ENCODE peak calls at places on chromosomes 2 and 18, in six cellular contexts. W is stomach, Q is HepG2, Z is upper lobe of left lung, B is K562, G is SK-N-SH. R is an unnamed sample.

GRCh38 chr2:5121106-5121505 is 571.1 kb upstream of the SOX11 start:
- DNase-seq in B (no peak), Z (peak), Q (no peak), G (peak), W (no peak), R (no peak)

GRCh38 chr18:2704541-2704940 is 49.0 kb downstream of the SMCHD1 start:
- DNase-seq in Z (no peak), Q (no peak), B (no peak), G (no peak), W (no peak), R (no peak)

GRCh38 chr2:71456617-71457016 is 3.3 kb downstream of the DYSF start:
- DNase-seq in Z (no peak), Q (no peak), G (no peak), W (no peak), B (no peak), R (no peak)

GRCh38 chr2:241771286-241772062 is 5.1 kb upstream of the GAL3ST2 start:
- DNase-seq in G (peak), Q (peak), B (no peak), Z (peak), W (no peak), R (peak)

GRCh38 chr2:29326926-29327325 is 211.7 kb downstream of the CLIP4 start:
- DNase-seq in W (no peak), G (no peak), Q (no peak), Z (peak), B (no peak), R (no peak)

GRCh38 chr2:70091364-70091763 is 4.1 kb downstream of the PCBP1 start:
- DNase-seq in B (no peak), W (no peak), Z (no peak), Q (no peak), G (no peak), R (no peak)

GRCh38 chr18:71849407-71849806 is 694.7 kb downstream of the CBLN2 start:
- DNase-seq in G (no peak), Q (no peak), Z (no peak), B (no peak), W (no peak), R (no peak)

GRCh38 chr2:232410238-232410900 is 3.7 kb downstream of the ALPG start:
- DNase-seq in Z (no peak), W (no peak), G (no peak), Q (no peak), B (no peak), R (no peak)

GRCh38 chr2:218010838-218011616 is 8.2 kb upstream of the TNS1 start:
- DNase-seq in G (peak), B (no peak), Q (no peak), W (no peak), Z (no peak), R (no peak)

GRCh38 chr2:128557841-128558241 is 239.2 kb upstream of the HS6ST1 start:
- DNase-seq in W (no peak), B (no peak), Z (no peak), G (no peak), Q (no peak), R (no peak)

GRCh38 chr18:57497372-57498294 is 62.5 kb downstream of the ONECUT2 start:
- DNase-seq in G (no peak), B (no peak), Z (no peak), W (no peak), Q (no peak), R (no peak)

GRCh38 chr18:30485078-30485477 is 557.5 kb downstream of the DSC3 start:
- DNase-seq in Q (no peak), G (no peak), W (no peak), B (no peak), Z (no peak), R (no peak)

GRCh38 chr2:242031481-242032019 is 162.0 kb downstream of the RTP5 start:
- DNase-seq in B (no peak), G (no peak), Z (no peak), W (no peak), Q (no peak), R (peak)

GRCh38 chr2:39524756-39525635 is 87.9 kb upstream of the MAP4K3 start:
- DNase-seq in G (no peak), B (no peak), Q (no peak), W (no peak), Z (no peak), R (no peak)

GRCh38 chr18:23970161-23971153 is 44.1 kb upstream of the TTC39C start:
- DNase-seq in G (no peak), W (no peak), Q (no peak), B (no peak), Z (no peak), R (no peak)

GRCh38 chr2:152222975-152223638 is 47.5 kb upstream of the STAM2 start:
- DNase-seq in W (peak), Q (peak), G (peak), B (peak), Z (no peak), R (peak)

GRCh38 chr2:120669121-120669952 is 66.3 kb upstream of the GLI2 start:
- DNase-seq in G (peak), Z (peak), Q (peak), B (no peak), W (peak), R (peak)

GRCh38 chr2:112811841-112812306 is 24.7 kb downstream of the IL1B start:
- DNase-seq in G (no peak), Z (no peak), Q (peak), W (no peak), B (no peak), R (no peak)

GRCh38 chr2:176106636-176107539 is at the start of gene HOXD11:
- DNase-seq in Z (peak), W (no peak), B (no peak), G (peak), Q (no peak), R (peak)

GRCh38 chr2:6557737-6558136 is 308.0 kb downstream of the CMPK2 start:
- DNase-seq in B (no peak), W (no peak), Q (no peak), G (no peak), Z (no peak), R (no peak)

GRCh38 chr2:237240252-237240651 is 154.6 kb downstream of the COPS8 start:
- DNase-seq in B (no peak), Z (no peak), G (no peak), W (no peak), Q (no peak), R (no peak)

GRCh38 chr2:23041443-23041842 is 343.5 kb upstream of the KLHL29 start:
- DNase-seq in Z (peak), G (no peak), W (no peak), B (no peak), Q (no peak), R (no peak)

GRCh38 chr18:35695803-35696202 is 114.3 kb downstream of the GALNT1 start:
- DNase-seq in Z (no peak), G (no peak), W (peak), Q (no peak), B (no peak), R (no peak)

GRCh38 chr2:86413296-86414085 is 27.7 kb upstream of the KDM3A start:
- DNase-seq in Q (no peak), B (no peak), Z (no peak), W (no peak), G (no peak), R (no peak)

GRCh38 chr18:26656944-26657536 is 108.7 kb upstream of the KCTD1 start:
- DNase-seq in W (peak), Q (peak), B (no peak), Z (peak), G (peak), R (peak)

GRCh38 chr2:122238006-122238559 is 482.6 kb downstream of the TSN start:
- DNase-seq in G (no peak), Q (no peak), W (no peak), B (no peak), Z (no peak), R (no peak)

GRCh38 chr2:215428060-215428910 is 7.6 kb downstream of the FN1 start:
- DNase-seq in G (no peak), B (no peak), W (no peak), Z (peak), Q (no peak), R (no peak)

GRCh38 chr2:17065536-17065935 is 399.9 kb upstream of the CYRIA start:
- DNase-seq in W (no peak), Z (no peak), G (no peak), B (no peak), Q (no peak), R (no peak)

GRCh38 chr2:229943171-229943570 is 20.9 kb downstream of the FBXO36 start:
- DNase-seq in Z (no peak), Q (no peak), B (no peak), G (no peak), W (no peak), R (no peak)

GRCh38 chr18:36158261-36158867 is 28.7 kb downstream of the ELP2 start:
- DNase-seq in Q (no peak), Z (no peak), G (no peak), W (no peak), B (no peak), R (no peak)

GRCh38 chr2:173884403-173884802 is 80.8 kb downstream of the SP3 start:
- DNase-seq in Q (peak), B (peak), G (peak), W (peak), Z (no peak), R (peak)

GRCh38 chr2:38115216-38116012 is 39.5 kb upstream of the CYP1B1 start:
- DNase-seq in B (peak), Z (no peak), W (peak), Q (peak), G (peak), R (peak)

GRCh38 chr18:21550510-21550970 is 50.0 kb downstream of the ESCO1 start:
- DNase-seq in G (no peak), W (no peak), Q (peak), B (no peak), Z (no peak), R (no peak)

GRCh38 chr2:97781981-97782380 is 68.6 kb downstream of the ZAP70 start:
- DNase-seq in Z (no peak), Q (no peak), G (no peak), W (no peak), B (no peak), R (no peak)

GRCh38 chr2:154455871-154456270 is 242.6 kb upstream of the KCNJ3 start:
- DNase-seq in Z (no peak), G (no peak), B (no peak), Q (no peak), W (no peak), R (no peak)

GRCh38 chr2:55425449-55425848 is 5.8 kb upstream of the CCDC88A start:
- DNase-seq in B (no peak), Z (no peak), W (no peak), G (no peak), Q (no peak), R (no peak)

GRCh38 chr2:65311049-65311448 is 83.4 kb downstream of the ACTR2 start:
- DNase-seq in W (no peak), Z (no peak), B (no peak), G (no peak), Q (no peak), R (no peak)

GRCh38 chr2:175999283-175999819 is 2.7 kb downstream of the LNPK start:
- DNase-seq in G (no peak), B (peak), Q (no peak), Z (no peak), W (no peak), R (no peak)

GRCh38 chr2:154762638-154763037 is 64.1 kb downstream of the KCNJ3 start:
- DNase-seq in B (no peak), G (no peak), Q (no peak), W (no peak), Z (no peak), R (no peak)

DNA sequence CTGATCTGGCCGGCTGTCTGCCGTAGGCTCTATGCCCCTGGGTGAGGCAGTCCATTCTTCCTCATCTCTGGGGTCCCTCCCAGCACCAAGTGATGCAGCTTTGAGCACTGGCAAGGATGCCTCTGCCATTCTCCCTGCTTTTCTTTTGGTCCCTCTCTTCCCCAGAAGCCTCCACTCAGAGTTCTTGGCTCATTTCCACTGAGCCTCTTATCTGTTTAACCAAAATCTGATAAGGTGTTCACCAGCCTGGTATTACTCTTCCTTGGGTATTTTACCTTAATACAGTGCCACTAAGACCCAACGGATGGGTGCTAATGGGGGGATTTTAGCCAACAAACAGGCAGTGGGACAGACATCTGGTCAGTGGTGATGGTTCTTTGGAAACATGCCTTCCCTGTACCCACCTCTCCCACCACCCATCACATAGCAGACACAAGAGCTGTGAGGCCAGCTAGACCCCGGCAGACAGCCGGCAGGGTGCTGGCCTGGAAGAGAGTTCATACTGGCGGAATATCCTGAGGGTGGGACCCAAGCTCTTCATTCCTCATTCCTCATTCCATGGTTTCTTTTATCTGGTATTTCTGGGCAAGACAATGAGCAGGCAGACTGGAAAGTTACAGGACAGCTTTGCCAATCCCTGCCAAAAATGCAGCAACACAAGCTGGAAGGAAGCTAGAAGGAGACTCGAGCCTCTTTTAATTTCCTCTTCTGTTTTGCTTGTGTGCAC is 34.6 kb downstream of the ZBTB7C start:
- DNase-seq in W (no peak), G (peak), B (no peak), Z (peak), Q (no peak), R (no peak)
- TF ChIP-seq POLR2AphosphoS5 in W (no peak), G (no peak), B (no peak), Z (no peak), Q (no peak), R (no peak)

GRCh38 chr2:10400568-10400977 is 47.6 kb downstream of the ODC1 start:
- DNase-seq in B (no peak), Z (no peak), G (no peak), Q (no peak), W (no peak), R (peak)
- TF ChIP-seq CTCF in B (no peak), Z (no peak), G (no peak), Q (no peak), W (no peak), R (no peak)

DNA sequence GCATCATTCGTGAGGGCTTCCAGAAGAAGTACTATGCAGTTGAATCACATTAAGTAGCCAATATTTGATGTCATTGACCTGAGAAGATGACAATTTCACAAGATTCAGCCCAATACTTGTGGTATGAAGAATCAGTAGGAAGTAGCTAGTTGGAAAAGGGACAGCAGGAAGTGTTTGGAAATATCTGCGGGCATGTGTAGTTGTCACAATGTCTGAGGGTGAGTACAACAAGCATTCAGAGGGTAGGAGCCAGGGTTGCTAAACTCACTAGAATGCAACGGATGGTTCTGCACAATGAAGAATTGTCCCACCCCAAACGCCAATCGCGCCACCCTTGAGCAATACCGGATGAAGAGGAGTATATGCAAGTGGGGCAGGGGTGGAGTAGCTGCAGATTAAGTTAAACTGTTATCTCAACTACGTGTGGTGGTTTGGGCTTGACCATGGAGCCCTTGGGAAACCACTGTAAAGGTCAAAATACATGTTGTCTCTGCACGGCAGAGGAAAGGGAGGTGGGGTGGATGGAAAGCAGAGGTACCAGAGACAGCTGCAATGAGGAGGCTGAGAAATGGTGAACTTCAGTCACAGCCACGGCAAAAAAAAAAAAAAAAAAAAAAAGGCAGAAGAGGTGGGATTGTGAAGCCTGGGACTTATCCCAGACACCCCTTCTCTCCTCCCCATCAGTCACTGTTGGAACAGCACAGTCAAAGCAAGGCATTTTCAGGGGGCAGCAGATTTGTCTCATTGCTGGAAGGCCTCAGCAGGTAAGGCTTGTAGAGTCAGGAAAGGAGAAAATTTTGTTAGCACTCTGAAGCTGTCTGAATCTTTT is 5.1 kb downstream of the CCL20 start:
- DNase-seq in Q (peak), W (peak), B (no peak), G (no peak), Z (no peak), R (peak)
- TF ChIP-seq EP300 in Q (peak), W (no peak), B (no peak), G (no peak), Z (no peak), R (no peak)

DNA sequence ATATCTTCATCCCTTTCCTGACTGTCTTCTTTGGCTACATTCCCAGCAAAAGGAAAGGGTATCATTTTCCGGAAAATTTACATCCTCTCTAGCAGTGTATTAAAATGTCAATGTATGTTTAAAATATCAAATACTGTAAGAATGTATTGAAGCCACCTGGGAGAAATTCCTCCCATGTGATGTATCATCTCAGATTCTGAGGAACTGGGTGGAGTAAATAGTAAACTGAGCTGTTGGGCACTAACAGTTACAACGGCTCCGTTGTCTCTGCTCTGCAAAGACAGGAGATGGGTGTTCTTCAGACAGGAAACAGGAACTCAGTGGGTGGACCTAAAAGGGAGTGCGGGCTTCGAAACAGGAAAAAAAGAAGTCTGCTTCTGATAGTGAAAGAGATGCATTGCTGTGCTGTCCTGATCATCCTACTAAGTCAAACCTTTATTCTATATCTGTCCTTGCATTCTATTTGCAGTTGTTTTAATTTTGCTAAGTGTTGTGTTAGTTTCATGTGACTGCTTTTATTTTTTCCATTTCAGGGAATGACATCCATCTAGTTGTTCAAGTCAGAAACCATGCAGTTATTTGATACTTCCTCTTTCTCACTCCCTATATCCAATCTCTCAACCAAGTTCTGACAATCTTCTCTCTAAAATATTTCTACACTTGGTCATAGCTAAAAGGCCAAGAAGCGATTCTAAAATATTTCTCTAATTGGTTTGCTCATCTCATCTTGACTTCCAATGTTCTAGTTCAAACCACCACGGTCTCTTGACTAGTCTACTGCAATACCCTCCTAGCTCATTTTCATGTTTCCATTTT is 19.4 kb downstream of the DOK1 start:
- DNase-seq in Z (no peak), B (peak), Q (no peak), G (no peak), W (no peak), R (no peak)
- TF ChIP-seq POLR2AphosphoS5 in Z (no peak), B (no peak), Q (no peak), G (peak), W (no peak), R (no peak)